ENCODE peak calls at places on chromosomes 3 and 15, in six cellular contexts. One of them, this sample, is unnamed.

GRCh38 chr15:25441111-25441510 is 2.3 kb upstream of the UBE3A start:
- DNase-seq in GM12891: no peak
- DNase-seq in H1: no peak
- DNase-seq in GM12878: no peak
- DNase-seq in HepG2: no peak
- DNase-seq in K562: no peak
- DNase-seq in this sample: no peak

GRCh38 chr3:99909714-99910508 is 92.2 kb downstream of the CMSS1 start:
- DNase-seq in K562: no peak
- DNase-seq in GM12891: no peak
- DNase-seq in HepG2: peak; percentile 42
- DNase-seq in GM12878: no peak
- DNase-seq in H1: no peak
- DNase-seq in this sample: no peak

GRCh38 chr3:113166719-113167492 is 44.5 kb upstream of the BOC start:
- DNase-seq in GM12878: no peak
- DNase-seq in K562: no peak
- DNase-seq in GM12891: no peak
- DNase-seq in H1: no peak
- DNase-seq in HepG2: no peak
- DNase-seq in this sample: no peak

GRCh38 chr3:78785004-78785403 is 982.8 kb downstream of the ROBO1 start:
- DNase-seq in H1: no peak
- DNase-seq in K562: no peak
- DNase-seq in GM12878: no peak
- DNase-seq in GM12891: no peak
- DNase-seq in HepG2: no peak
- DNase-seq in this sample: no peak

GRCh38 chr3:140223631-140224030 is 288.6 kb downstream of the CLSTN2 start:
- DNase-seq in H1: no peak
- DNase-seq in K562: no peak
- DNase-seq in GM12891: no peak
- DNase-seq in GM12878: no peak
- DNase-seq in HepG2: peak; percentile 10
- DNase-seq in this sample: no peak

GRCh38 chr15:20340931-20341661 is 200.5 kb downstream of the GOLGA6L6 start:
- DNase-seq in GM12878: no peak
- DNase-seq in K562: peak; percentile 29
- DNase-seq in H1: no peak
- DNase-seq in HepG2: no peak
- DNase-seq in GM12891: no peak
- DNase-seq in this sample: no peak

GRCh38 chr15:67189326-67190051 is 65.0 kb downstream of the AAGAB start:
- DNase-seq in H1: no peak
- DNase-seq in HepG2: no peak
- DNase-seq in GM12878: no peak
- DNase-seq in K562: no peak
- DNase-seq in GM12891: no peak
- DNase-seq in this sample: no peak

GRCh38 chr15:93087825-93088199 is 1.2 kb downstream of the RGMA start:
- DNase-seq in K562: peak; percentile 76
- DNase-seq in HepG2: peak; percentile 22
- DNase-seq in GM12878: peak; percentile 15
- DNase-seq in H1: peak; percentile 61
- DNase-seq in GM12891: peak; percentile 52
- DNase-seq in this sample: no peak

GRCh38 chr15:82970696-82971095 is 15.3 kb upstream of the RAMAC start:
- DNase-seq in GM12891: no peak
- DNase-seq in HepG2: no peak
- DNase-seq in K562: no peak
- DNase-seq in H1: no peak
- DNase-seq in GM12878: no peak
- DNase-seq in this sample: no peak

GRCh38 chr3:89690649-89691048 is 583.2 kb downstream of the EPHA3 start:
- DNase-seq in HepG2: no peak
- DNase-seq in H1: no peak
- DNase-seq in GM12891: no peak
- DNase-seq in GM12878: no peak
- DNase-seq in K562: no peak
- DNase-seq in this sample: no peak

GRCh38 chr3:141056716-141057115 is 5.6 kb downstream of the SPSB4 start:
- DNase-seq in HepG2: no peak
- DNase-seq in K562: no peak
- DNase-seq in GM12891: no peak
- DNase-seq in H1: no peak
- DNase-seq in GM12878: no peak
- DNase-seq in this sample: no peak

GRCh38 chr15:28021281-28022039 is 77.7 kb downstream of the OCA2 start:
- DNase-seq in GM12878: no peak
- DNase-seq in GM12891: no peak
- DNase-seq in H1: peak; percentile 44
- DNase-seq in HepG2: peak; percentile 83
- DNase-seq in K562: peak; percentile 41
- DNase-seq in this sample: no peak

GRCh38 chr15:85704720-85705119 is 90.0 kb downstream of the KLHL25 start:
- DNase-seq in GM12891: no peak
- DNase-seq in GM12878: no peak
- DNase-seq in HepG2: no peak
- DNase-seq in H1: no peak
- DNase-seq in K562: no peak
- DNase-seq in this sample: no peak

GRCh38 chr3:37736632-37737031 is 125.0 kb upstream of the CTDSPL start:
- DNase-seq in HepG2: no peak
- DNase-seq in K562: no peak
- DNase-seq in GM12878: no peak
- DNase-seq in GM12891: no peak
- DNase-seq in H1: no peak
- DNase-seq in this sample: no peak

GRCh38 chr15:40343512-40343911 is 2.8 kb upstream of the CCDC9B start:
- DNase-seq in H1: no peak
- DNase-seq in GM12891: no peak
- DNase-seq in K562: no peak
- DNase-seq in HepG2: peak; percentile 52
- DNase-seq in GM12878: no peak
- DNase-seq in this sample: no peak

GRCh38 chr15:40345867-40346578 is 4.8 kb upstream of the PHGR1 start:
- DNase-seq in HepG2: no peak
- DNase-seq in GM12878: no peak
- DNase-seq in K562: no peak
- DNase-seq in H1: no peak
- DNase-seq in GM12891: no peak
- DNase-seq in this sample: no peak

GRCh38 chr15:40345225-40345866 is 4.6 kb upstream of the CCDC9B start:
- DNase-seq in GM12878: no peak
- DNase-seq in K562: no peak
- DNase-seq in HepG2: no peak
- DNase-seq in GM12891: no peak
- DNase-seq in H1: no peak
- DNase-seq in this sample: no peak

GRCh38 chr15:40344217-40344616 is 3.5 kb upstream of the CCDC9B start:
- DNase-seq in HepG2: no peak
- DNase-seq in GM12878: no peak
- DNase-seq in H1: no peak
- DNase-seq in K562: no peak
- DNase-seq in GM12891: no peak
- DNase-seq in this sample: no peak

GRCh38 chr15:40344631-40345120 is 3.9 kb upstream of the CCDC9B start:
- DNase-seq in K562: peak; percentile 81
- DNase-seq in HepG2: peak; percentile 45
- DNase-seq in H1: no peak
- DNase-seq in GM12878: no peak
- DNase-seq in GM12891: peak; percentile 84
- DNase-seq in this sample: peak; percentile 79
- TF ChIP-seq TAF1 in K562: no peak
- TF ChIP-seq TAF1 in HepG2: no peak
- TF ChIP-seq TAF1 in H1: no peak
- TF ChIP-seq TAF1 in GM12878: no peak
- TF ChIP-seq TAF1 in GM12891: no peak
- TF ChIP-seq TAF1 in this sample: no peak

GRCh38 chr3:103992469-103992868 is 1374.2 kb upstream of the ALCAM start:
- DNase-seq in HepG2: no peak
- DNase-seq in K562: no peak
- DNase-seq in GM12891: no peak
- DNase-seq in H1: no peak
- DNase-seq in GM12878: no peak
- DNase-seq in this sample: no peak
- TF ChIP-seq POLR2A in HepG2: no peak
- TF ChIP-seq POLR2A in K562: no peak
- TF ChIP-seq POLR2A in GM12891: no peak
- TF ChIP-seq POLR2A in H1: no peak
- TF ChIP-seq POLR2A in GM12878: no peak
- TF ChIP-seq POLR2A in this sample: no peak

GRCh38 chr3:12193485-12194165 is 34.9 kb upstream of the TIMP4 start:
- DNase-seq in GM12891: no peak
- DNase-seq in K562: no peak
- DNase-seq in GM12878: peak; percentile 75
- DNase-seq in H1: no peak
- DNase-seq in HepG2: peak; percentile 52
- DNase-seq in this sample: no peak
- TF ChIP-seq POLR2AphosphoS5 in GM12891: no peak
- TF ChIP-seq POLR2AphosphoS5 in K562: no peak
- TF ChIP-seq POLR2AphosphoS5 in GM12878: no peak
- TF ChIP-seq POLR2AphosphoS5 in H1: no peak
- TF ChIP-seq POLR2AphosphoS5 in HepG2: no peak
- TF ChIP-seq POLR2AphosphoS5 in this sample: no peak

GRCh38 chr3:30286007-30286669 is 320.3 kb upstream of the TGFBR2 start:
- DNase-seq in GM12878: no peak
- DNase-seq in K562: no peak
- DNase-seq in H1: no peak
- DNase-seq in HepG2: no peak
- DNase-seq in GM12891: no peak
- DNase-seq in this sample: no peak
- TF ChIP-seq TAF1 in GM12878: no peak
- TF ChIP-seq TAF1 in K562: no peak
- TF ChIP-seq TAF1 in H1: no peak
- TF ChIP-seq TAF1 in HepG2: no peak
- TF ChIP-seq TAF1 in GM12891: no peak
- TF ChIP-seq TAF1 in this sample: no peak

DNA sequence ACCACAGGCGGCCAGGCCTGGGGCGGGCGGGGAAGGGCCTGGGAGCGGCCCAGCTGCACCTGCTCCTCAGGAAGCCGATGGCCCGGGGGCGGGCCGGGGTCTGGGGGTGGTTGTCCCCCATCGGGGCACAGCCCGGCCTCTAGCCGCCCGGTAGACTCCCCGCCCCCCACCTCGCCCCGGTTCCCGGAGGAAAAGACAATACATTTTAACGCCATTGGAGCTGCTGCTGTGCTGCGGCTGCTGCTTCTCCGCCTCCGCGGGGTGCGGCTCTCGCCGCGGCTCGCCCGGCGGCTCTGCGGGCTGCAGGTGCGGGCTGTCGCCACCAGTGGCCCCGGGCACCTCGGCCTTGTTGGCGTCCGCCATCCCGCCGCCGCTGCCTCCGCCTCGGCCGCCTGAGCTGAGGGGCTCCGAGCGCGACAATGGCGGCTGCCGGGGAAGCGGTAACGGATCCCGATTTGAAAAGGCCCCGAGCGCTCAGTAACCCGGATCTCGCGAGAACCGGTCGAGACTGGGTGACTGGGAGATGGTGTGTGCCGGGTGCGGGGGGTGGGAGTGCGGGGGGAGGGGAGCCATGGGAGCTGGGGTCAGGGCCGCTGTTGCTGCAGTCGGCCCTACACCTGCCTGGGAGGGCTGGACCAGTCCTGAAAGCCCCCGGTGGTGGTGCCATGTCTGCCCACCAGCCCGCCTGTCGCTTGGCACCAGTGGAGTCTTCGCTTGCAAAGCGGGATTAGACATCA is at the start of gene MYEF2:
- DNase-seq in GM12878: peak; percentile 7
- DNase-seq in H1: peak; percentile 68
- DNase-seq in HepG2: peak; percentile 28
- DNase-seq in GM12891: peak; percentile 66
- DNase-seq in K562: peak; percentile 7
- DNase-seq in this sample: peak; percentile 61
- TF ChIP-seq POLR2A in GM12878: peak; percentile 89
- TF ChIP-seq POLR2A in H1: peak; percentile 91
- TF ChIP-seq POLR2A in HepG2: no peak
- TF ChIP-seq POLR2A in GM12891: no peak
- TF ChIP-seq POLR2A in K562: no peak
- TF ChIP-seq POLR2A in this sample: peak; percentile 57

GRCh38 chr3:129591932-129592331 is 14.5 kb downstream of the PLXND1 start:
- DNase-seq in HepG2: no peak
- DNase-seq in K562: no peak
- DNase-seq in H1: no peak
- DNase-seq in GM12891: no peak
- DNase-seq in GM12878: no peak
- DNase-seq in this sample: no peak
- TF ChIP-seq POLR2AphosphoS5 in HepG2: no peak
- TF ChIP-seq POLR2AphosphoS5 in K562: no peak
- TF ChIP-seq POLR2AphosphoS5 in H1: no peak
- TF ChIP-seq POLR2AphosphoS5 in GM12891: no peak
- TF ChIP-seq POLR2AphosphoS5 in GM12878: no peak
- TF ChIP-seq POLR2AphosphoS5 in this sample: no peak

GRCh38 chr3:185677146-185677829 is 91.2 kb downstream of the SENP2 start:
- DNase-seq in K562: peak; percentile 64
- DNase-seq in H1: no peak
- DNase-seq in GM12878: no peak
- DNase-seq in HepG2: peak; percentile 56
- DNase-seq in GM12891: peak; percentile 60
- DNase-seq in this sample: peak; percentile 52
- TF ChIP-seq TAF1 in K562: no peak
- TF ChIP-seq TAF1 in H1: no peak
- TF ChIP-seq TAF1 in GM12878: no peak
- TF ChIP-seq TAF1 in HepG2: no peak
- TF ChIP-seq TAF1 in GM12891: no peak
- TF ChIP-seq TAF1 in this sample: no peak

DNA sequence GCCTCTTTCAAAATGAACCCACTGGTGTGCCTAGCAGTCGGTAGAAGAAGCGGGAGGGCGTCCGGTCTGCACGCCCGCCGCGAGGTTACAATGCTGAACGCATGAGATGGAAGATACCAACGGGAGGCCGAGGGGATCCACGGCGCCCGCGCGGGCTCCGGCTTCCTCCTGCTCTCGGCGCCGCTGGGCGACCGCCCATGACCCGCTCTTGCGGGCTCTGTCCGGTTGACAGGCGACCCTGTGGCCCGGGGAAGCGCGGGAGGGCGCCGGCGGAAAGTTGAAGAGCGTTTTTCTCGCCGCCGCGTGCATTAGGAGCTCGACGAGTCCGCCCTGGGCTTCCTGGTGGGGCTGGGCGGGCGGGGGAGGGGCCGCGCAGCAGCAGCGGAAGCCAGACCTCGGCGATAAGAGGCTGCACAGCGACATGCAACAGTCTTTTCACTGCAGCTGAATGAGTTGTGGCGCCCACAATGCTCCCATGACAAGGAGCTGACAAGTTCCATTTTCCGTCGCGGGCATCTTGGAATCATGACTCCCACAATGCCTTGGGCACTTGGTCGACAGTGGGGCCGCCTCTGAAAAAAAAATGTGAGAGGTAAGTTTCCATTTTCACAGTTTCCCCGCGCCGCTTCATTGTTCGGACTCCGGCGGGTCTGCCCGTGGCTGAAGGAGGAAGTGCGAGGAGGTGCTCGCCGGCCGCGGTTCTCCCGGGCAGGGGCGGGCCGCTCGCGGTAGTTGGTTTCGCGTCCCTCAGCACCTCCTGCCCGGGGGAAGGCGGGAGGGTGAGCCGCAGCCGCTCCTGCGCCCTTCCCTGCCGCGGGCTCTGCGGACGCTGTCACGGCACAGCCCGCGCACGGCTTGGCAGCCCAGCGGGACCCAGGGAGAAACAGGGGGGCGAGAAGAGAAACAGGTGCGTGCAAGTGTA is at the start of gene MBNL1:
- DNase-seq in H1: peak; percentile 33
- DNase-seq in K562: peak; percentile 76
- DNase-seq in HepG2: peak; percentile 70
- DNase-seq in GM12891: peak; percentile 44
- DNase-seq in GM12878: no peak
- DNase-seq in this sample: peak; percentile 46
- TF ChIP-seq POLR2A in H1: no peak
- TF ChIP-seq POLR2A in K562: peak; percentile 93
- TF ChIP-seq POLR2A in HepG2: peak; percentile 85
- TF ChIP-seq POLR2A in GM12891: peak; percentile 92
- TF ChIP-seq POLR2A in GM12878: peak; percentile 96
- TF ChIP-seq POLR2A in this sample: peak; percentile 94